ENCODE peak calls at places on chromosomes 3 and 15, in six cellular contexts. H, X, O, Z, T and R are unnamed samples.

GRCh38 chr3:14502472-14502871 is 37.7 kb downstream of the GRIP2 start:
- DNase-seq in Z (no peak), T (no peak), X (no peak), H (no peak), O (no peak), R (no peak)

GRCh38 chr3:47525617-47526016 is 12.1 kb upstream of the ELP6 start:
- DNase-seq in X (no peak), Z (no peak), T (no peak), H (no peak), O (no peak), R (no peak)

GRCh38 chr3:143088835-143089234 is 30.7 kb upstream of the CHST2 start:
- DNase-seq in Z (no peak), X (no peak), H (no peak), T (no peak), O (no peak), R (no peak)

GRCh38 chr3:62242846-62243245 is 130.5 kb downstream of the FEZF2 start:
- DNase-seq in H (peak; percentile 30), O (no peak), T (no peak), X (no peak), Z (no peak), R (peak; percentile 46)

GRCh38 chr3:149575213-149575961 is 82.4 kb downstream of the WWTR1 start:
- DNase-seq in T (peak; percentile 95), X (peak; percentile 57), O (no peak), H (no peak), Z (no peak), R (no peak)

GRCh38 chr3:31541102-31541501 is 8.4 kb downstream of the STT3B start:
- DNase-seq in X (peak; percentile 58), Z (no peak), T (no peak), H (no peak), O (no peak), R (no peak)

GRCh38 chr15:23372284-23372683 is 17.7 kb downstream of the GOLGA8S start:
- DNase-seq in X (no peak), O (no peak), H (no peak), Z (no peak), T (no peak), R (no peak)

GRCh38 chr15:64740361-64741170 is 34.8 kb downstream of the RBPMS2 start:
- DNase-seq in X (peak; percentile 55), T (no peak), Z (no peak), O (no peak), H (no peak), R (no peak)

GRCh38 chr3:101827211-101828174 is 21.8 kb upstream of the NFKBIZ start:
- DNase-seq in H (peak; percentile 53), T (peak; percentile 84), Z (peak; percentile 81), X (peak; percentile 66), O (peak; percentile 55), R (peak; percentile 54)

GRCh38 chr3:160179906-160180305 is 45.3 kb upstream of the C3orf80 start:
- DNase-seq in Z (no peak), O (no peak), X (no peak), H (no peak), T (no peak), R (no peak)

GRCh38 chr3:53650424-53650823 is 156.0 kb downstream of the CACNA1D start:
- DNase-seq in O (no peak), Z (no peak), X (no peak), H (no peak), T (no peak), R (no peak)

GRCh38 chr3:9206287-9206686 is 43.2 kb downstream of the SRGAP3 start:
- DNase-seq in Z (no peak), X (no peak), T (no peak), O (no peak), H (no peak), R (no peak)

GRCh38 chr15:62469478-62469873 is 304.4 kb upstream of the C2CD4B start:
- DNase-seq in Z (no peak), T (no peak), X (no peak), O (no peak), H (no peak), R (no peak)

GRCh38 chr3:139774570-139775302 is 97.0 kb upstream of the NMNAT3 start:
- DNase-seq in O (no peak), Z (no peak), H (no peak), X (peak; percentile 4), T (no peak), R (peak; percentile 52)

GRCh38 chr3:142272200-142272891 is 47.0 kb upstream of the GK5 start:
- DNase-seq in X (no peak), Z (no peak), T (no peak), O (no peak), H (no peak), R (no peak)

GRCh38 chr3:165256554-165256953 is 60.4 kb upstream of the SLITRK3 start:
- DNase-seq in T (no peak), O (no peak), Z (no peak), H (no peak), X (no peak), R (no peak)

GRCh38 chr3:11452988-11453847 is 181.0 kb downstream of the ATG7 start:
- DNase-seq in Z (no peak), X (no peak), T (peak; percentile 21), O (no peak), H (no peak), R (no peak)

GRCh38 chr15:86444527-86444926 is 364.9 kb downstream of the AGBL1 start:
- DNase-seq in H (no peak), X (peak; percentile 36), O (no peak), T (no peak), Z (no peak), R (peak; percentile 36)

GRCh38 chr15:101490922-101491738 is 1.6 kb upstream of the PCSK6 start:
- DNase-seq in H (no peak), X (peak; percentile 33), T (no peak), O (no peak), Z (no peak), R (no peak)

GRCh38 chr3:74546426-74546825 is 68.0 kb downstream of the CNTN3 start:
- DNase-seq in O (no peak), T (no peak), H (no peak), X (peak; percentile 25), Z (no peak), R (no peak)

GRCh38 chr3:118817748-118818165 is 216.9 kb downstream of the IGSF11 start:
- DNase-seq in T (peak; percentile 34), Z (peak; percentile 5), H (peak; percentile 38), X (peak; percentile 75), O (no peak), R (peak; percentile 54)

GRCh38 chr3:53651927-53652326 is 157.5 kb downstream of the CACNA1D start:
- DNase-seq in O (no peak), Z (no peak), X (no peak), H (no peak), T (no peak), R (no peak)

GRCh38 chr3:62229201-62229600 is 144.1 kb downstream of the FEZF2 start:
- DNase-seq in T (no peak), O (no peak), H (peak; percentile 5), Z (no peak), X (no peak), R (peak; percentile 24)

GRCh38 chr3:43394071-43394501 is 107.7 kb downstream of the SNRK start:
- DNase-seq in X (no peak), H (no peak), T (no peak), O (no peak), Z (no peak), R (no peak)

GRCh38 chr3:67654832-67655152 is 380 bp upstream of the SUCLG2 start:
- DNase-seq in O (no peak), X (no peak), T (no peak), Z (no peak), H (no peak), R (no peak)

GRCh38 chr15:63501256-63502089 is 2.9 kb upstream of the USP3 start:
- DNase-seq in Z (no peak), T (peak; percentile 69), H (no peak), O (no peak), X (peak; percentile 86), R (peak; percentile 36)

GRCh38 chr15:42374810-42375209 is 15.5 kb downstream of the CAPN3 start:
- DNase-seq in T (no peak), X (no peak), Z (no peak), O (no peak), H (no peak), R (no peak)

GRCh38 chr3:66472313-66473134 is 28.3 kb downstream of the LRIG1 start:
- DNase-seq in H (no peak), T (peak; percentile 6), Z (no peak), O (no peak), X (peak; percentile 95), R (no peak)

GRCh38 chr3:124172297-124172696 is 180.4 kb upstream of the ROPN1 start:
- DNase-seq in Z (no peak), T (no peak), O (no peak), H (no peak), X (no peak), R (no peak)

GRCh38 chr3:122760457-122761271 is 33.0 kb downstream of the HSPBAP1 start:
- DNase-seq in T (no peak), Z (no peak), H (no peak), O (no peak), X (no peak), R (peak; percentile 72)

GRCh38 chr3:54547051-54547450 is 380.8 kb downstream of the LRTM1 start:
- DNase-seq in O (no peak), T (no peak), Z (no peak), H (no peak), X (no peak), R (no peak)

GRCh38 chr3:124565013-124565412 is 165.2 kb upstream of the UMPS start:
- DNase-seq in Z (peak; percentile 19), T (peak; percentile 51), O (no peak), H (peak; percentile 79), X (peak; percentile 77), R (peak; percentile 81)

GRCh38 chr15:97940993-97941392 is 19.5 kb upstream of the ARRDC4 start:
- DNase-seq in Z (no peak), H (no peak), O (no peak), X (no peak), T (no peak), R (no peak)

GRCh38 chr3:105700575-105700974 is 168.2 kb downstream of the CBLB start:
- DNase-seq in H (no peak), O (no peak), X (no peak), T (no peak), Z (peak; percentile 24), R (no peak)

GRCh38 chr3:82044918-82045715 is 283.7 kb upstream of the GBE1 start:
- DNase-seq in Z (no peak), O (no peak), H (no peak), X (peak; percentile 80), T (no peak), R (no peak)

GRCh38 chr15:76903251-76903681 is 1.9 kb downstream of the SCAPER start:
- DNase-seq in H (no peak), Z (no peak), O (no peak), X (peak; percentile 41), T (no peak), R (no peak)

GRCh38 chr3:119559441-119559963 is at the start of gene CD80:
- DNase-seq in T (peak; percentile 25), O (peak; percentile 21), Z (peak; percentile 22), X (peak; percentile 60), H (peak; percentile 14), R (peak; percentile 65)

GRCh38 chr3:160686955-160687535 is 10.1 kb downstream of the ARL14 start:
- DNase-seq in O (no peak), Z (no peak), T (peak; percentile 18), X (peak; percentile 30), H (no peak), R (no peak)